ENCODE peak calls at places on chromosomes 1 and 21, in nine cellular contexts. J, O, F, G, P, C, I, X and H are unnamed samples. For H3K4me1, the result is how much of the 10 kb centered on the place peaks cover.

GRCh38 chr21:41235214-41235613 is 67.3 kb downstream of the BACE2 start:
- DNase-seq in I (no peak), P (no peak), J (no peak), O (peak), X (no peak), F (no peak), C (no peak), G (no peak), H (no peak)

GRCh38 chr1:68121536-68121935 is 71.1 kb upstream of the DIRAS3 start:
- DNase-seq in X (no peak), F (no peak), P (no peak), I (no peak), C (peak), O (no peak), J (no peak), G (no peak), H (no peak)

GRCh38 chr1:19407494-19408096 is 77.7 kb downstream of the CAPZB start:
- DNase-seq in O (peak), F (no peak), I (no peak), G (no peak), C (no peak), J (no peak), P (no peak), X (no peak), H (no peak)

GRCh38 chr1:28950449-28950848 is 36.1 kb downstream of the EPB41 start:
- DNase-seq in I (no peak), J (no peak), G (no peak), P (no peak), X (no peak), O (no peak), F (no peak), C (no peak), H (no peak)

GRCh38 chr1:44316231-44316759 is 38.8 kb downstream of the ERI3 start:
- DNase-seq in F (no peak), O (peak), G (no peak), J (no peak), P (no peak), I (no peak), C (no peak), X (no peak), H (no peak)

GRCh38 chr1:73811798-73812197 is 386.2 kb downstream of the LRRIQ3 start:
- DNase-seq in G (no peak), O (no peak), X (no peak), P (no peak), I (no peak), C (no peak), J (no peak), F (no peak), H (no peak)

GRCh38 chr1:2468041-2468472 is 8.0 kb upstream of the PLCH2 start:
- DNase-seq in F (no peak), O (peak), G (no peak), J (no peak), C (peak), P (peak), I (no peak), X (peak), H (no peak)

GRCh38 chr1:165144757-165145397 is 211.6 kb downstream of the LMX1A start:
- DNase-seq in I (no peak), F (peak), C (peak), O (peak), J (peak), X (peak), P (peak), G (no peak), H (peak)

GRCh38 chr1:9375912-9376311 is 83.2 kb downstream of the SPSB1 start:
- DNase-seq in X (no peak), F (no peak), I (no peak), J (no peak), P (no peak), C (no peak), O (no peak), G (no peak), H (no peak)

GRCh38 chr1:76317299-76317913 is 242.9 kb downstream of the ST6GALNAC3 start:
- DNase-seq in F (no peak), O (no peak), C (no peak), G (no peak), P (no peak), X (no peak), J (no peak), I (no peak), H (no peak)

GRCh38 chr1:36990928-36991327 is 43.4 kb downstream of the GRIK3 start:
- DNase-seq in F (no peak), X (no peak), C (no peak), J (no peak), G (no peak), O (no peak), P (no peak), I (no peak), H (no peak)

GRCh38 chr1:183094376-183094775 is 71.2 kb downstream of the LAMC1 start:
- DNase-seq in F (no peak), X (no peak), P (no peak), I (no peak), G (no peak), J (no peak), O (no peak), C (peak), H (no peak)

GRCh38 chr1:50750021-50750619 is 209.9 kb downstream of the FAF1 start:
- DNase-seq in F (no peak), P (no peak), C (peak), I (peak), J (no peak), O (peak), X (peak), G (no peak), H (no peak)

GRCh38 chr1:87887095-87887494 is 558.4 kb downstream of the LMO4 start:
- DNase-seq in F (no peak), P (no peak), X (no peak), O (no peak), G (no peak), J (no peak), C (no peak), I (no peak), H (no peak)

GRCh38 chr1:3457910-3458621 is 3.6 kb downstream of the ARHGEF16 start:
- DNase-seq in J (no peak), X (no peak), C (no peak), F (peak), I (no peak), O (no peak), G (no peak), P (no peak), H (no peak)

GRCh38 chr1:20322825-20323612 is 32.3 kb downstream of the VWA5B1 start:
- DNase-seq in X (peak), O (no peak), G (no peak), C (peak), F (peak), I (no peak), J (no peak), P (peak), H (no peak)

GRCh38 chr1:19764848-19765247 is 34.9 kb downstream of the TMCO4 start:
- DNase-seq in G (no peak), F (no peak), J (no peak), C (no peak), X (peak), O (no peak), I (peak), P (no peak), H (no peak)

GRCh38 chr21:45167796-45168222 is 93.4 kb downstream of the ADARB1 start:
- DNase-seq in I (no peak), J (no peak), F (no peak), X (no peak), G (no peak), P (no peak), C (peak), O (no peak), H (peak)

GRCh38 chr1:109299087-109299983 is 7.5 kb downstream of the MYBPHL start:
- DNase-seq in C (peak), I (peak), F (no peak), P (no peak), G (no peak), O (no peak), X (no peak), J (peak), H (peak)

GRCh38 chr1:4703646-4704045 is 49.2 kb downstream of the AJAP1 start:
- DNase-seq in P (no peak), I (no peak), O (no peak), J (no peak), C (no peak), G (no peak), X (no peak), F (no peak), H (no peak)

GRCh38 chr21:44785620-44786344 is 15.8 kb downstream of the UBE2G2 start:
- DNase-seq in I (no peak), X (no peak), J (no peak), G (no peak), C (peak), O (no peak), F (no peak), P (no peak), H (no peak)

GRCh38 chr1:73097917-73098316 is 815.6 kb upstream of the NEGR1 start:
- DNase-seq in J (no peak), X (no peak), C (no peak), F (no peak), G (no peak), P (no peak), O (no peak), I (no peak), H (no peak)

GRCh38 chr1:1196431-1197187 is 9.8 kb downstream of the TNFRSF18 start:
- DNase-seq in I (no peak), X (no peak), P (no peak), O (no peak), C (no peak), J (no peak), G (peak), F (no peak), H (no peak)

GRCh38 chr1:116273042-116273783 is 99.8 kb upstream of the ATP1A1 start:
- DNase-seq in P (no peak), X (no peak), G (no peak), O (no peak), I (no peak), F (no peak), C (no peak), J (no peak), H (no peak)

GRCh38 chr1:40980453-40981121 is 1.1 kb downstream of the CTPS1 start:
- DNase-seq in C (peak), F (peak), P (peak), J (peak), X (peak), I (peak), O (peak), G (peak), H (peak)

GRCh38 chr1:180433873-180434272 is 68.5 kb downstream of the ACBD6 start:
- DNase-seq in P (no peak), X (no peak), O (no peak), F (no peak), G (no peak), J (no peak), I (no peak), C (no peak), H (no peak)

GRCh38 chr1:31790140-31790539 is 25.7 kb downstream of the SPOCD1 start:
- DNase-seq in P (no peak), X (no peak), O (no peak), F (no peak), C (no peak), G (peak), I (no peak), J (no peak), H (no peak)

GRCh38 chr1:22709227-22709626 is 1.4 kb upstream of the EPHB2 start:
- DNase-seq in X (no peak), P (no peak), I (no peak), G (no peak), F (no peak), J (no peak), C (no peak), O (no peak), H (no peak)

GRCh38 chr1:55618203-55618602 is 403.0 kb upstream of the USP24 start:
- DNase-seq in I (no peak), C (no peak), P (no peak), X (no peak), O (no peak), J (peak), F (no peak), G (no peak), H (no peak)

GRCh38 chr1:205594846-205595245 is 37.0 kb downstream of the ELK4 start:
- DNase-seq in G (no peak), P (peak), F (no peak), X (peak), O (no peak), J (no peak), C (no peak), I (no peak), H (no peak)

GRCh38 chr1:173202430-173203145 is 4.5 kb downstream of the TNFSF4 start:
- DNase-seq in O (peak), P (no peak), X (peak), I (no peak), C (peak), G (no peak), F (peak), J (peak), H (peak)

GRCh38 chr21:40284481-40284880 is 417.2 kb downstream of the PCP4 start:
- DNase-seq in C (no peak), J (no peak), G (no peak), P (no peak), X (no peak), O (no peak), F (no peak), I (no peak), H (no peak)

GRCh38 chr21:39348355-39349210 is at the start of gene HMGN1:
- DNase-seq in C (peak), X (peak), P (peak), F (peak), J (peak), G (peak), I (peak), O (peak), H (peak)

GRCh38 chr21:40070871-40071270 is 203.6 kb downstream of the PCP4 start:
- DNase-seq in O (no peak), F (no peak), C (no peak), P (no peak), X (no peak), J (no peak), I (no peak), G (no peak), H (no peak)

GRCh38 chr1:232627645-232628334 is 2.1 kb downstream of the SIPA1L2 start:
- DNase-seq in J (no peak), X (peak), F (no peak), C (peak), G (no peak), I (peak), O (peak), P (no peak), H (peak)
- TF ChIP-seq CTCF in J (peak), X (peak), F (peak), C (peak), G (peak), I (peak), O (peak), P (no peak), H (peak)

GRCh38 chr1:222465211-222466041 is 82.5 kb downstream of the HHIPL2 start:
- DNase-seq in F (peak), P (peak), J (peak), G (peak), C (peak), X (peak), O (peak), I (peak), H (peak)

GRCh38 chr1:222461941-222462340 is 86.0 kb downstream of the HHIPL2 start:
- DNase-seq in P (no peak), J (no peak), C (no peak), I (no peak), F (no peak), X (no peak), G (no peak), O (no peak), H (no peak)

GRCh38 chr1:222464841-222465210 is 83.1 kb downstream of the HHIPL2 start:
- DNase-seq in J (peak), P (peak), F (peak), G (no peak), C (peak), O (peak), X (peak), I (peak), H (no peak)

GRCh38 chr1:222462598-222462997 is 85.3 kb downstream of the HHIPL2 start:
- DNase-seq in I (no peak), G (no peak), F (no peak), J (no peak), C (no peak), X (no peak), P (no peak), O (no peak), H (no peak)

GRCh38 chr1:222463059-222463730 is 84.7 kb downstream of the HHIPL2 start:
- DNase-seq in X (no peak), J (no peak), P (no peak), G (no peak), C (no peak), I (no peak), O (no peak), F (no peak), H (no peak)
- H3K4me1 ChIP-seq in X (under half), J (under half), P (under half), G (under half), C (under half), I (under half), O (under half), F (under half), H (under half)

GRCh38 chr1:23895993-23896392 is 17.2 kb downstream of the CNR2 start:
- DNase-seq in G (no peak), C (no peak), P (no peak), J (no peak), I (no peak), F (no peak), O (no peak), X (no peak), H (no peak)
- H3K27ac ChIP-seq in G (no peak), C (no peak), P (no peak), J (no peak), I (no peak), F (no peak), O (no peak), X (peak), H (no peak)

GRCh38 chr1:26388791-26389445 is 16.4 kb upstream of the ZNF683 start:
- DNase-seq in F (no peak), J (no peak), G (no peak), O (no peak), X (no peak), C (peak), I (no peak), P (no peak), H (no peak)

GRCh38 chr1:26389604-26390247 is 17.2 kb upstream of the ZNF683 start:
- DNase-seq in P (no peak), F (no peak), J (no peak), C (no peak), G (no peak), O (no peak), X (no peak), I (no peak), H (no peak)

GRCh38 chr1:26387447-26387846 is 14.9 kb upstream of the ZNF683 start:
- DNase-seq in F (peak), I (peak), P (no peak), C (peak), O (no peak), G (no peak), X (no peak), J (no peak), H (no peak)

GRCh38 chr1:26391450-26391849 is 18.9 kb upstream of the ZNF683 start:
- DNase-seq in P (peak), C (peak), F (no peak), I (peak), J (no peak), G (no peak), O (peak), X (peak), H (no peak)
- TF ChIP-seq CTCF in P (peak), C (peak), F (no peak), I (peak), J (no peak), G (no peak), O (peak), X (peak), H (peak)

GRCh38 chr1:71039666-71040262 is 7.9 kb downstream of the PTGER3 start:
- DNase-seq in P (no peak), F (no peak), C (no peak), O (no peak), J (no peak), X (no peak), I (no peak), G (no peak), H (no peak)
- H3K4me1 ChIP-seq in P (under half), F (under half), C (under half), O (under half), J (under half), X (under half), I (under half), G (under half), H (under half)

GRCh38 chr1:203291201-203292096 is 13.9 kb upstream of the BTG2 start:
- DNase-seq in X (no peak), G (no peak), J (peak), C (no peak), P (no peak), I (no peak), O (no peak), F (peak), H (no peak)

GRCh38 chr1:203299180-203299579 is 6.1 kb upstream of the BTG2 start:
- DNase-seq in O (no peak), X (peak), I (no peak), C (no peak), J (no peak), F (peak), P (no peak), G (no peak), H (no peak)

GRCh38 chr1:203300441-203301330 is 4.6 kb upstream of the BTG2 start:
- DNase-seq in G (no peak), I (no peak), X (no peak), F (no peak), O (no peak), C (no peak), P (no peak), J (no peak), H (no peak)

GRCh38 chr1:203296456-203297073 is 8.8 kb upstream of the BTG2 start:
- DNase-seq in P (no peak), I (no peak), F (no peak), C (no peak), G (no peak), O (no peak), J (no peak), X (no peak), H (no peak)

GRCh38 chr1:203295796-203296195 is 9.5 kb upstream of the BTG2 start:
- DNase-seq in G (no peak), F (no peak), P (no peak), J (no peak), C (no peak), O (no peak), X (peak), I (no peak), H (no peak)
- H3K27ac ChIP-seq in G (no peak), F (no peak), P (no peak), J (no peak), C (no peak), O (no peak), X (peak), I (no peak), H (no peak)

GRCh38 chr1:212367474-212368072 is 47.1 kb downstream of the PACC1 start:
- DNase-seq in G (no peak), O (no peak), F (no peak), P (no peak), J (no peak), I (no peak), C (no peak), X (no peak), H (no peak)

GRCh38 chr1:212366901-212367300 is 47.8 kb downstream of the PACC1 start:
- DNase-seq in G (no peak), I (no peak), P (no peak), J (no peak), O (no peak), C (peak), X (no peak), F (no peak), H (peak)

GRCh38 chr1:212364985-212365384 is 49.7 kb downstream of the PACC1 start:
- DNase-seq in X (no peak), P (no peak), O (no peak), I (no peak), F (no peak), J (no peak), C (peak), G (no peak), H (no peak)

DNA sequence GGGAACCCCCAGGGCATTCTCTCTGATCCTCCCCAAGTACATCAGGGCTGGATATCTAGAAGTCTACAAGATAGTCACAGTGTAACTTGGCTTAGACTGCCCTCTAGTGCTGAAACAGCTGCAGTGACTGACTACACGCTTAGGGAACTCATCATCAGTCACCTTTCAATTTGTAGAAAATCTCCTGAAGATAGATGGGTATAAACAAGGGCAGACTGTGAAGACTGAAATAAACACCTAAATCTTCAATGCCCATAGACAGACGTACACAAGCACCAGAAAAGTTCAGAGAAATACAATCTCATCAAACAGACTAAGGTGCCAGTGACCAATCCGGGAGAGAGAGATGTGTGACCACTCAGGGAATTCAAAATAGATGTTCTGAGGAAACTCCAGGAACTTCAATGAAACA is 46.6 kb downstream of the PACC1 start:
- DNase-seq in J (peak), P (peak), F (peak), G (no peak), X (peak), I (peak), C (peak), O (peak), H (peak)
- TF ChIP-seq CTCF in J (peak), P (peak), F (peak), G (peak), X (peak), I (peak), C (peak), O (peak), H (peak)